ENCODE peak calls at places on chromosomes 16 and 17, in four cellular contexts. W is K562, I is HepG2, F is GM12878. Z is an unnamed sample.

GRCh38 chr17:49903523-49903922 is 55.7 kb upstream of the TAC4 start:
- DNase-seq in W (no peak), I (no peak), F (no peak), Z (no peak)

GRCh38 chr17:5809056-5809455 is 224.7 kb upstream of the NLRP1 start:
- DNase-seq in W (no peak), I (no peak), F (no peak), Z (no peak)

GRCh38 chr17:2412561-2413021 is 11.7 kb upstream of the MNT start:
- DNase-seq in W (no peak), I (no peak), F (no peak), Z (peak; percentile 47)

GRCh38 chr16:79369796-79370195 is 230.7 kb downstream of the MAF start:
- DNase-seq in W (no peak), I (no peak), F (no peak), Z (no peak)

GRCh38 chr17:14398766-14399165 is 97.9 kb downstream of the HS3ST3B1 start:
- DNase-seq in W (no peak), I (no peak), F (no peak), Z (no peak)

GRCh38 chr16:81553080-81553813 is 108.6 kb downstream of the CMIP start:
- DNase-seq in W (no peak), I (peak; percentile 91), F (no peak), Z (no peak)

GRCh38 chr17:65095465-65095864 is 38.9 kb upstream of the GNA13 start:
- DNase-seq in W (no peak), I (no peak), F (no peak), Z (no peak)

GRCh38 chr17:68627956-68628355 is 26.8 kb upstream of the FAM20A start:
- DNase-seq in W (no peak), I (no peak), F (no peak), Z (no peak)

GRCh38 chr17:39573447-39574298 is 34.0 kb downstream of the NEUROD2 start:
- DNase-seq in W (peak; percentile 86), I (peak; percentile 20), F (no peak), Z (peak; percentile 70)

GRCh38 chr17:67289174-67289876 is 44.3 kb upstream of the HELZ start:
- DNase-seq in W (no peak), I (no peak), F (no peak), Z (no peak)

GRCh38 chr17:80976718-80977117 is 14.9 kb upstream of the CHMP6 start:
- DNase-seq in W (no peak), I (no peak), F (no peak), Z (no peak)

GRCh38 chr16:2953706-2954105 is 10.4 kb upstream of the KREMEN2 start:
- DNase-seq in W (no peak), I (no peak), F (no peak), Z (no peak)

GRCh38 chr17:17724307-17724921 is 43.2 kb downstream of the RAI1 start:
- DNase-seq in W (no peak), I (no peak), F (no peak), Z (peak; percentile 66)

GRCh38 chr17:75635610-75636202 is 2.5 kb downstream of the SMIM5 start:
- DNase-seq in W (no peak), I (no peak), F (no peak), Z (no peak)

GRCh38 chr17:73644145-73645049 is at the start of gene SDK2:
- DNase-seq in W (no peak), I (no peak), F (no peak), Z (no peak)

GRCh38 chr16:85179344-85180046 is 67.2 kb upstream of the CIBAR2 start:
- DNase-seq in W (no peak), I (no peak), F (no peak), Z (no peak)

GRCh38 chr16:55577888-55578287 is 11.4 kb downstream of the CAPNS2 start:
- DNase-seq in W (no peak), I (no peak), F (no peak), Z (no peak)

GRCh38 chr17:71900830-71901229 is 220.0 kb upstream of the SOX9 start:
- DNase-seq in W (no peak), I (no peak), F (no peak), Z (no peak)

GRCh38 chr17:55187371-55187770 is 77.4 kb upstream of the HLF start:
- DNase-seq in W (no peak), I (no peak), F (no peak), Z (no peak)

GRCh38 chr16:87550510-87550961 is 51.8 kb upstream of the JPH3 start:
- DNase-seq in W (peak; percentile 76), I (no peak), F (no peak), Z (peak; percentile 79)

GRCh38 chr17:66915204-66915611 is 49.3 kb upstream of the CACNG4 start:
- DNase-seq in W (no peak), I (peak; percentile 21), F (no peak), Z (peak; percentile 43)

GRCh38 chr16:57984443-57985203 is 13.7 kb upstream of the CNGB1 start:
- DNase-seq in W (peak; percentile 98), I (peak; percentile 57), F (no peak), Z (peak; percentile 99)

GRCh38 chr17:67474081-67474661 is 97.1 kb downstream of the PITPNC1 start:
- DNase-seq in W (no peak), I (no peak), F (no peak), Z (no peak)

GRCh38 chr16:47366228-47366627 is 94.6 kb downstream of the ITFG1 start:
- DNase-seq in W (no peak), I (no peak), F (no peak), Z (no peak)

GRCh38 chr17:19904412-19904811 is 36.7 kb upstream of the ULK2 start:
- DNase-seq in W (no peak), I (peak; percentile 8), F (no peak), Z (no peak)

GRCh38 chr16:65481956-65482355 is 360.1 kb upstream of the CDH11 start:
- DNase-seq in W (no peak), I (no peak), F (no peak), Z (no peak)
- TF ChIP-seq ATF2 in W (no peak), I (no peak), F (no peak), Z (no peak)

GRCh38 chr17:58059141-58059540 is 24.1 kb upstream of the DYNLL2 start:
- DNase-seq in W (no peak), I (no peak), F (no peak), Z (no peak)
- TF ChIP-seq TCF7 in W (no peak), I (no peak), F (no peak), Z (no peak)

DNA sequence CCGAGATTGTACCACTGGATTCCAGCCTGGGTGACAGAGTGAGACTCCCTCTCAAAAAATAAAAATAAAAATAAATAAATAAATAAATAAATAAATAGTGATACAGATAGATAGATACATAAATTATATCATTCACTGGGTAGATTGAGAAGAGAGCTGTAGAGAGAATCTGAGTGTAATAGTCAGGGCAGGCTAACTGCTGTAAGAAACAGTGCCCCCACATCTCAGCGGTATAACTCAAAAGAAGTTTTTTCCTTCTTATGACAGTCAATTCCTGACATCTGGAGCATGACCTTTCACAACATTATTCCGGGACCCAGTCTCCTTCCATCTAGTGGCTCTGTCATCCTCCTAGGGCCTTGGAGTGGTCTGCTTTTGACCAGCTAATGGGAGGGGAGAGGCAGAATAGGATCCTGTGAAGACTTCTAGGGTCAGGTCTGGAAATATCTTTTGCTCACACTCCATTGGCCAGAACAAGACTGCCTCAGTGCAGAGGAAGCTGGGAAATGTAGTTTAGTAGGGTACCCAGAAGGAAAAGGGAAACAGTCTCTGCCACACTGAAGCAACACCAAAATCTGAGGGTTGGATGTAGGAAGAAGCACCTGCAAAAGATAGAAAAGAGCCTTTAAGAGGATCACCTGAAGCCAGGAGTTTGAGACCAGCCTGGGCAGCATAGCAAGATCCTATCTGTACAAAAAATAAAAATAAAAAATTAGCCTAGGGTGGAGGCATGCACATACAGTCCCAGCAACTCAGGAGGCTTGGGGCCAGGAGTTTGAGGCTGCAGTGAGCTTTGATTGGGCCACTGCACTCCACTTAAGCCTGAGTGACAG is 3.0 kb upstream of the QPRT start:
- DNase-seq in W (peak; percentile 65), I (peak; percentile 60), F (no peak), Z (no peak)
- TF ChIP-seq ATF2 in W (no peak), I (no peak), F (no peak), Z (no peak)

DNA sequence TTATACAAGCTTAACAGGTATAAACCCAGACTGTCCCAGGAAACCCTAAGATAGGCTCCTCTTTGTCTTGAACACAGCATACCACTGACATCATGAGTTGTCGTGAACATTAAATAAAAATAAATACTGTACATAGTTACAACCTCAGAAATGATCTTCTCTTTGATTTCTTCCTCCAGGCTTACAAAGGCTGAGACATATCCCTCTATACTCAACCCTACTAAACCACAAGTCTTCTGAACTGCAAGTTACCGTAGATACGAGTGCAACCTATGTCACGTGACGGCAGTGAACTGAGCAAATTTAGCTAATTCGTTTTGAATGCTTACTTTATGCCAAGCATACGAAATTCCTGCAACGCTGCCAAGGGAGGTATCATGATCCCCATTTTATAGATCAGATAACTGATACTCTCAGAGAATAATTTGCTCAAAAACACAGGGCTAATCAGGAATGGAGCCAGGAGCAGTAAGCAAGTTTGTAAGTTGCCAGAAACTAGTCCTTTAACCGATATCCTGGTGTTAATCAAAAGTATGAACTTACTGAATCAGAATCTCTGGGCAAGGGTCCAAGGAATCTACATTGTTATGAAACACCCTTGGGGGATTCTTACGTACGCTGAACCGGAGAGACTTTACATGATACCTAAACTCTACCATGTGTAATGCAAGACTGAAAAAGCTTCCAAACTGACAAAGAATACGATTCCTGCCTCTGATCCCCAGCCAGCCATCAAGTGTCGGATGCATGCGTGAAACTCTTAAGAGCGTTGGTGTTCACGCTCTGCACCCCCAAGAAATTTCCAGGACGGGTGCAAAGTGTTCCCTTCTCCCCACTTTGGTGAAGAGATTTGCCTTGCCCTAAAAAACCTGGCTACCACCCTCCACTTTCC is 106.2 kb downstream of the XYLT1 start:
- DNase-seq in W (no peak), I (no peak), F (no peak), Z (no peak)
- TF ChIP-seq TCF7 in W (no peak), I (no peak), F (no peak), Z (no peak)

GRCh38 chr16:75258807-75259141 is 7.3 kb upstream of the BCAR1 start:
- DNase-seq in W (no peak), I (no peak), F (no peak), Z (peak; percentile 17)

GRCh38 chr16:75260856-75261589 is 9.6 kb upstream of the BCAR1 start:
- DNase-seq in W (no peak), I (no peak), F (no peak), Z (no peak)

GRCh38 chr16:75256059-75256870 is 4.8 kb upstream of the BCAR1 start:
- DNase-seq in W (peak; percentile 69), I (peak; percentile 88), F (no peak), Z (peak; percentile 23)

GRCh38 chr16:75256871-75257343 is 5.5 kb upstream of the BCAR1 start:
- DNase-seq in W (peak; percentile 61), I (no peak), F (no peak), Z (peak; percentile 39)

GRCh38 chr16:75257886-75258806 is 6.7 kb upstream of the BCAR1 start:
- DNase-seq in W (no peak), I (no peak), F (no peak), Z (peak; percentile 6)
- TF ChIP-seq ATF2 in W (no peak), I (no peak), F (no peak), Z (no peak)

Z was measured in WTC11.